ENCODE peak calls at places on chromosomes 11 and 22, in four cellular contexts. P is H1, M is spleen, G is transverse colon. Y is an unnamed sample.
A peak's percentile ranks its signal among the peaks of the same experiment; 100 is the strongest.

GRCh38 chr11:17403977-17404759 is 15.7 kb upstream of the KCNJ11 start:
- DNase-seq in P (no peak), M (no peak), G (no peak), Y (no peak)

GRCh38 chr11:65488273-65489058 is 10.4 kb upstream of the MALAT1 start:
- DNase-seq in P (no peak), M (no peak), G (peak; percentile 74), Y (peak; percentile 85)

GRCh38 chr11:17658211-17658610 is 61.2 kb upstream of the MYOD1 start:
- DNase-seq in P (no peak), M (no peak), G (no peak), Y (no peak)

GRCh38 chr11:102494216-102494615 is 36.3 kb downstream of the MMP7 start:
- DNase-seq in P (no peak), M (no peak), G (peak; percentile 46), Y (no peak)

GRCh38 chr11:130771708-130772107 is 144.6 kb downstream of the SNX19 start:
- DNase-seq in P (no peak), M (no peak), G (no peak), Y (no peak)

GRCh38 chr11:17076517-17077239 is 789 bp downstream of the RPS13 start:
- DNase-seq in P (no peak), M (peak; percentile 75), G (no peak), Y (no peak)

GRCh38 chr11:111765320-111765983 is 737 bp downstream of the PPP2R1B start:
- DNase-seq in P (peak; percentile 15), M (no peak), G (no peak), Y (no peak)

GRCh38 chr11:46896719-46897406 is 21.5 kb downstream of the LRP4 start:
- DNase-seq in P (no peak), M (no peak), G (no peak), Y (no peak)

GRCh38 chr11:72072348-72072747 is 8.0 kb downstream of the NUMA1 start:
- DNase-seq in P (no peak), M (no peak), G (no peak), Y (no peak)

GRCh38 chr11:1650034-1650917 is 20.7 kb downstream of the KRTAP5-5 start:
- DNase-seq in P (no peak), M (peak; percentile 59), G (no peak), Y (peak; percentile 66)

GRCh38 chr11:82195251-82195650 is 538.4 kb downstream of the FAM181B start:
- DNase-seq in P (no peak), M (no peak), G (no peak), Y (no peak)

GRCh38 chr11:1260023-1260501 is 37.2 kb downstream of the MUC5B start:
- DNase-seq in P (no peak), M (no peak), G (peak; percentile 73), Y (no peak)

GRCh38 chr11:37788141-37788877 is 1190.3 kb upstream of the RAG2 start:
- DNase-seq in P (no peak), M (no peak), G (no peak), Y (no peak)

GRCh38 chr22:49973018-49973965 is 12.7 kb downstream of the PIM3 start:
- DNase-seq in P (no peak), M (no peak), G (no peak), Y (no peak)

GRCh38 chr11:2540521-2541320 is 95.9 kb downstream of the KCNQ1 start:
- DNase-seq in P (no peak), M (peak; percentile 53), G (peak; percentile 1), Y (peak; percentile 73)

GRCh38 chr11:68148882-68149281 is 27.7 kb upstream of the CHKA start:
- DNase-seq in P (no peak), M (no peak), G (no peak), Y (peak; percentile 72)

GRCh38 chr11:34899633-34900016 is 16.6 kb downstream of the APIP start:
- DNase-seq in P (no peak), M (no peak), G (no peak), Y (no peak)

GRCh38 chr11:133052537-133052936 is 479.8 kb downstream of the OPCML start:
- DNase-seq in P (no peak), M (no peak), G (no peak), Y (no peak)

GRCh38 chr11:36109850-36110606 is 166.2 kb downstream of the LDLRAD3 start:
- DNase-seq in P (peak; percentile 62), M (no peak), G (no peak), Y (no peak)

GRCh38 chr11:111456086-111456858 is 55.9 kb downstream of the BTG4 start:
- DNase-seq in P (no peak), M (no peak), G (no peak), Y (peak; percentile 60)

GRCh38 chr22:50270302-50271010 is at the start of gene MAPK11:
- DNase-seq in P (no peak), M (peak; percentile 91), G (peak; percentile 74), Y (no peak)

GRCh38 chr11:31870609-31871309 is 59.6 kb upstream of the PAX6 start:
- DNase-seq in P (peak; percentile 68), M (no peak), G (peak; percentile 26), Y (no peak)

GRCh38 chr11:68379216-68379615 is 66.8 kb downstream of the LRP5 start:
- DNase-seq in P (no peak), M (no peak), G (no peak), Y (no peak)

GRCh38 chr22:49687786-49688515 is 139.7 kb downstream of the BRD1 start:
- DNase-seq in P (no peak), M (peak; percentile 36), G (no peak), Y (peak; percentile 72)

GRCh38 chr22:48438791-48439559 is 1388.7 kb downstream of the BRD1 start:
- DNase-seq in P (no peak), M (no peak), G (no peak), Y (no peak)

GRCh38 chr11:1780700-1781592 is 17.2 kb upstream of the CTSD start:
- DNase-seq in P (no peak), M (peak; percentile 89), G (no peak), Y (peak; percentile 52)

GRCh38 chr11:116930177-116930576 is 92.8 kb upstream of the APOA1 start:
- DNase-seq in P (no peak), M (peak; percentile 76), G (peak; percentile 33), Y (no peak)

GRCh38 chr11:76188873-76189272 is 17.4 kb downstream of the WNT11 start:
- DNase-seq in P (no peak), M (no peak), G (no peak), Y (no peak)

GRCh38 chr11:48013269-48013901 is 33.0 kb downstream of the PTPRJ start:
- DNase-seq in P (no peak), M (peak; percentile 93), G (peak; percentile 50), Y (no peak)

GRCh38 chr22:28349114-28349513 is 330.5 kb downstream of the TTC28 start:
- DNase-seq in P (no peak), M (no peak), G (no peak), Y (no peak)
- TF ChIP-seq POLR2A in P (no peak), M (no peak), G (no peak), Y (no peak)

GRCh38 chr11:3853935-3854659 is 1.4 kb upstream of the STIM1 start:
- DNase-seq in P (no peak), M (peak; percentile 90), G (peak; percentile 60), Y (peak; percentile 83)
- TF ChIP-seq POLR2AphosphoS5 in P (no peak), M (peak; percentile 4), G (no peak), Y (no peak)

DNA sequence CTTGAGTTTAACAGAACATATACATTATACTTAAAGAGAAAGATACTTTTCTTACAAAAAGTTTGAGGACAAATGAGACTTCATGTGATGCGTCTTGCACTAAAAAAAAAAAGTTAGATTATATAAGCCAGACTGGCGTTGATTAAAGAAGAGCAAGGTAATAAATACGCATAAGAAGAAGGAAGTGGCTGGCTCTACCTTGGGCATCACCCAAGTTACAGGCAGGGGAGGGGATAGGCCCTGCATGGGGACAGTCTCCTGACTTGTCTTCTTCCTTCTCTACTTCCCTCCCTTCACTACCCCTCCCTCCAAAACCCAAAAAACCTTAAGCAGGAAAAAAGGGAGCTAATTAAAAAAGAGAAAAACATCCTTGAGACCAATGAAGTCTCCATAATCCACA is 22.3 kb upstream of the TMA7B start:
- DNase-seq in P (no peak), M (no peak), G (no peak), Y (no peak)
- H3K27ac ChIP-seq in P (no peak overlapping the region), M (peak overlapping the region; percentile 65), G (no peak overlapping the region), Y (no peak overlapping the region)

DNA sequence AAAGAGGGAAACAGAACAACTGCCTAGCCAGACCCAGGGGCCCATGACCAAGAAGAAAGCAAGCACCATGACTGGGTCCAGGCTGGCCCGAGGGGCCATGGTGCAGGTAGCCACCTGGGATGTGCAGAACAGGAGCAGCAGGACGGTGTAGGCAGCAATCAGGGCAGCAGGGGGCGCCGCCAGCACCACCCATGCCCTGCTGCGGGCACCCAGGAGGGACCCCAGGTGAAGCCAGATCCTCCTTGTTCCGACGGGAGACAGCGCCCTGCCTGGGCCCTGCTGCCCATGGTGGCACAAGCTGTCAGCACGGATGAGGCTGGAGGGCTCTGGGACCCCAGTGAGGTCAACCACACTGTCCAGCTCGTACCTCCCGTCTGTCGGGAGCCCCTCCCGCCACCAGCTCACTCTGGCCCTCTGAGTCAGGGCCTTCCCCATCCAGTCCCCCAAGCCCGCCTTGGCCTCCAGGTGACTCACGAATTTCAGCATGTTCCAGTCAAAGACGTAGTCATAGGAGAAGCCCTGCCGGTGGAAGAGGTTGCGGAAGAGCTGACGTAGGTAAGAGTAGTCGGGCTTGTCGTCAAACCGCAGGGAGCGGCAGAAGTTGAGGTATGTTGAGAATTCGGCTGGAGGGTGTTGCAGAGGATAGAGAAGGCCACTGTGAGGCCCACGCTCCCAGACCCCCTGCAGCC is 18.8 kb downstream of the CSNK1E start:
- DNase-seq in P (no peak), M (peak; percentile 74), G (no peak), Y (no peak)
- TF ChIP-seq POLR2A in P (no peak), M (no peak), G (no peak), Y (no peak)

Y was measured in suprapubic skin.